ENCODE peak calls at places on chromosomes 16 and 17, in five cellular contexts. One of them, this sample, is unnamed.

GRCh38 chr16:11004351-11004750 is 60.0 kb downstream of the CLEC16A start:
- DNase-seq in H1: no peak
- DNase-seq in A549: no peak
- DNase-seq in HepG2: no peak
- DNase-seq in K562: no peak
- DNase-seq in this sample: no peak

GRCh38 chr16:47777191-47777590 is 316.1 kb downstream of the PHKB start:
- DNase-seq in H1: no peak
- DNase-seq in A549: no peak
- DNase-seq in HepG2: no peak
- DNase-seq in K562: no peak
- DNase-seq in this sample: no peak

GRCh38 chr17:50426814-50427787 is 1.1 kb downstream of the ACSF2 start:
- DNase-seq in H1: no peak
- DNase-seq in A549: peak
- DNase-seq in HepG2: peak
- DNase-seq in K562: peak
- DNase-seq in this sample: peak

GRCh38 chr16:85153046-85153445 is 40.8 kb upstream of the CIBAR2 start:
- DNase-seq in H1: no peak
- DNase-seq in A549: no peak
- DNase-seq in HepG2: no peak
- DNase-seq in K562: no peak
- DNase-seq in this sample: no peak

GRCh38 chr16:13084331-13084730 is 182.9 kb downstream of the SHISA9 start:
- DNase-seq in H1: no peak
- DNase-seq in A549: no peak
- DNase-seq in HepG2: no peak
- DNase-seq in K562: no peak
- DNase-seq in this sample: no peak

GRCh38 chr16:22955461-22956145 is 141.6 kb downstream of the HS3ST2 start:
- DNase-seq in H1: no peak
- DNase-seq in A549: no peak
- DNase-seq in HepG2: no peak
- DNase-seq in K562: no peak
- DNase-seq in this sample: no peak

GRCh38 chr16:57577691-57578224 is 35.3 kb downstream of the ADGRG5 start:
- DNase-seq in H1: no peak
- DNase-seq in A549: no peak
- DNase-seq in HepG2: no peak
- DNase-seq in K562: peak
- DNase-seq in this sample: no peak

GRCh38 chr16:30382398-30383015 is at the start of gene SEPTIN1:
- DNase-seq in H1: no peak
- DNase-seq in A549: no peak
- DNase-seq in HepG2: no peak
- DNase-seq in K562: no peak
- DNase-seq in this sample: no peak

GRCh38 chr17:28398280-28398981 is 7.6 kb downstream of the SLC46A1 start:
- DNase-seq in H1: no peak
- DNase-seq in A549: no peak
- DNase-seq in HepG2: peak
- DNase-seq in K562: no peak
- DNase-seq in this sample: no peak

GRCh38 chr16:67531247-67531646 is 2.6 kb downstream of the RIPOR1 start:
- DNase-seq in H1: no peak
- DNase-seq in A549: no peak
- DNase-seq in HepG2: no peak
- DNase-seq in K562: no peak
- DNase-seq in this sample: no peak

GRCh38 chr16:17829826-17830225 is 359.1 kb upstream of the XYLT1 start:
- DNase-seq in H1: no peak
- DNase-seq in A549: no peak
- DNase-seq in HepG2: no peak
- DNase-seq in K562: no peak
- DNase-seq in this sample: no peak

GRCh38 chr16:48535369-48535787 is 74.6 kb downstream of the N4BP1 start:
- DNase-seq in H1: no peak
- DNase-seq in A549: no peak
- DNase-seq in HepG2: no peak
- DNase-seq in K562: no peak
- DNase-seq in this sample: no peak

GRCh38 chr17:48240562-48241130 is 133.1 kb downstream of the SNX11 start:
- DNase-seq in H1: no peak
- DNase-seq in A549: peak
- DNase-seq in HepG2: no peak
- DNase-seq in K562: no peak
- DNase-seq in this sample: peak

GRCh38 chr17:37134050-37134449 is 185.3 kb downstream of the AATF start:
- DNase-seq in H1: no peak
- DNase-seq in A549: no peak
- DNase-seq in HepG2: no peak
- DNase-seq in K562: no peak
- DNase-seq in this sample: no peak

GRCh38 chr16:56932588-56933265 is 785 bp downstream of the HERPUD1 start:
- DNase-seq in H1: no peak
- DNase-seq in A549: peak
- DNase-seq in HepG2: peak
- DNase-seq in K562: peak
- DNase-seq in this sample: peak

GRCh38 chr16:53893731-53894435 is 189.9 kb downstream of the FTO start:
- DNase-seq in H1: no peak
- DNase-seq in A549: no peak
- DNase-seq in HepG2: no peak
- DNase-seq in K562: no peak
- DNase-seq in this sample: peak

GRCh38 chr17:74527756-74528155 is 3.5 kb downstream of the CD300LB start:
- DNase-seq in H1: no peak
- DNase-seq in A549: no peak
- DNase-seq in HepG2: no peak
- DNase-seq in K562: no peak
- DNase-seq in this sample: no peak

GRCh38 chr17:48497103-48497502 is 33.7 kb downstream of the HOXB1 start:
- DNase-seq in H1: no peak
- DNase-seq in A549: no peak
- DNase-seq in HepG2: no peak
- DNase-seq in K562: no peak
- DNase-seq in this sample: peak

GRCh38 chr17:17246879-17247278 is 9.9 kb upstream of the FLCN start:
- DNase-seq in H1: no peak
- DNase-seq in A549: no peak
- DNase-seq in HepG2: no peak
- DNase-seq in K562: no peak
- DNase-seq in this sample: no peak

GRCh38 chr17:3015890-3016289 is 47.5 kb downstream of the OR1D5 start:
- DNase-seq in H1: no peak
- DNase-seq in A549: no peak
- DNase-seq in HepG2: no peak
- DNase-seq in K562: no peak
- DNase-seq in this sample: no peak

GRCh38 chr17:40362696-40363479 is 1.6 kb downstream of the GJD3 start:
- DNase-seq in H1: no peak
- DNase-seq in A549: peak
- DNase-seq in HepG2: peak
- DNase-seq in K562: peak
- DNase-seq in this sample: peak

GRCh38 chr17:27456681-27457404 is 595 bp downstream of the KSR1 start:
- DNase-seq in H1: no peak
- DNase-seq in A549: no peak
- DNase-seq in HepG2: no peak
- DNase-seq in K562: no peak
- DNase-seq in this sample: no peak

GRCh38 chr17:6514371-6514770 is 42.0 kb downstream of the PITPNM3 start:
- DNase-seq in H1: no peak
- DNase-seq in A549: no peak
- DNase-seq in HepG2: no peak
- DNase-seq in K562: no peak
- DNase-seq in this sample: no peak

GRCh38 chr17:60941028-60941427 is 263.4 kb downstream of the BCAS3 start:
- DNase-seq in H1: no peak
- DNase-seq in A549: no peak
- DNase-seq in HepG2: no peak
- DNase-seq in K562: no peak
- DNase-seq in this sample: peak

GRCh38 chr16:25006504-25007055 is 8.6 kb downstream of the ARHGAP17 start:
- DNase-seq in H1: no peak
- DNase-seq in A549: no peak
- DNase-seq in HepG2: peak
- DNase-seq in K562: no peak
- DNase-seq in this sample: peak

GRCh38 chr17:28916302-28916934 is 13.5 kb upstream of the DHRS13 start:
- DNase-seq in H1: no peak
- DNase-seq in A549: peak
- DNase-seq in HepG2: peak
- DNase-seq in K562: peak
- DNase-seq in this sample: peak

GRCh38 chr17:42527932-42528331 is 8.1 kb upstream of the NAGLU start:
- DNase-seq in H1: no peak
- DNase-seq in A549: no peak
- DNase-seq in HepG2: peak
- DNase-seq in K562: no peak
- DNase-seq in this sample: no peak

GRCh38 chr17:7897773-7898172 is 9.2 kb downstream of the CHD3 start:
- DNase-seq in H1: no peak
- DNase-seq in A549: peak
- DNase-seq in HepG2: peak
- DNase-seq in K562: peak
- DNase-seq in this sample: peak

GRCh38 chr17:43171761-43172487 is 910 bp downstream of the NBR1 start:
- DNase-seq in H1: no peak
- DNase-seq in A549: peak
- DNase-seq in HepG2: peak
- DNase-seq in K562: no peak
- DNase-seq in this sample: peak

GRCh38 chr16:55671974-55672280 is 16.1 kb downstream of the SLC6A2 start:
- DNase-seq in H1: no peak
- DNase-seq in A549: no peak
- DNase-seq in HepG2: no peak
- DNase-seq in K562: no peak
- DNase-seq in this sample: no peak

GRCh38 chr16:79009911-79010310 is 590.6 kb downstream of the MAF start:
- DNase-seq in H1: no peak
- DNase-seq in A549: no peak
- DNase-seq in HepG2: no peak
- DNase-seq in K562: no peak
- DNase-seq in this sample: no peak

GRCh38 chr16:66273644-66274334 is 92.7 kb upstream of the CDH5 start:
- DNase-seq in H1: no peak
- DNase-seq in A549: no peak
- DNase-seq in HepG2: no peak
- DNase-seq in K562: no peak
- DNase-seq in this sample: no peak
- TF ChIP-seq CTCF in H1: peak
- TF ChIP-seq CTCF in A549: no peak
- TF ChIP-seq CTCF in HepG2: no peak
- TF ChIP-seq CTCF in K562: peak
- TF ChIP-seq CTCF in this sample: peak

GRCh38 chr17:81550830-81551457 is 1.2 kb downstream of the FAAP100 start:
- DNase-seq in H1: no peak
- DNase-seq in A549: no peak
- DNase-seq in HepG2: no peak
- DNase-seq in K562: no peak
- DNase-seq in this sample: no peak
- TF ChIP-seq JUN in H1: no peak
- TF ChIP-seq JUN in A549: no peak
- TF ChIP-seq JUN in HepG2: no peak
- TF ChIP-seq JUN in K562: no peak
- TF ChIP-seq JUN in this sample: no peak

DNA sequence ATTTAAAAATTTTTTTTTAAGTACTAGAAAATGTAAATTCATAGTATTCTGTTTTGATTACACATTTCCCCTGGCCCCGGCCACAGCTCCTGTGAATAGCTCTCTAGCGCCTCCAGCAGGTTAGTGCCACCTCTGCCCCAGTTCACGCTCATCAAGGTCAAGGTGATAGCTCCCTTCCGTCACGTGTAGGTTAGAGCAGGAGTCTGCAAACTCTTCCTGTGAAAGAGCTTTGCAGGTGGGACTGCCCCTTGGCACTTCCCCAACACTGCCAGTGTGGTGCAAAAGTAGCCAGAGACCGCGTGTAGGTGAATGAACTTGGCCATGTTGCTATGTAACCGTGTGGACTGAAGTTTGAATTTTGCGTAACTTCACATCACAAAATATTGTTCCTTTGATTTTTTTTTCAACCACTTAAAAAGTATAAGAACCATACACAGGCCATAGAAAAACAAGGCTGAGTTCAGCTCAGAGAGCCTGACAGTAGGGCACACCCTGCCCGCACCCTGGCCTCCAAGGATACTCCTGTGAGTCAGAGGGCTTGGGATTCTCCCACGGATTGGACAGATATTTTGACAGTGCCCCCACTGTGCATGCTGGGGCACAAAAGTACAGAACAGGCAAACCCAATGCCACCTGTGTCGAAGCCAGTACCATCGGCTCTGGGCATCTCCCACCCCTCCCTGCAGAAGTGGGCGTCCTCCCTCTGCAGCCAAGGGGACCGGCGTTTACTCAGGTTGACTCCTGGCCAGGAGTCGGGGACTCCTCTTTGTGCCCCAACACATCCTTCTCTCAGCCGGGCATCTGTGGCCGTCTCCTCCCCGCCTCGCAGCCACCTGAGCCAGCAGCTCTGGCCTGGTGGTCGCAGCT is 92.0 kb upstream of the CHMP6 start:
- DNase-seq in H1: peak
- DNase-seq in A549: peak
- DNase-seq in HepG2: peak
- DNase-seq in K562: peak
- DNase-seq in this sample: peak
- TF ChIP-seq CTCF in H1: peak
- TF ChIP-seq CTCF in A549: peak
- TF ChIP-seq CTCF in HepG2: peak
- TF ChIP-seq CTCF in K562: peak
- TF ChIP-seq CTCF in this sample: peak

GRCh38 chr17:15463363-15463762 is 4.1 kb downstream of the CDRT4 start:
- DNase-seq in H1: no peak
- DNase-seq in A549: no peak
- DNase-seq in HepG2: peak
- DNase-seq in K562: no peak
- DNase-seq in this sample: peak
- TF ChIP-seq JUN in H1: no peak
- TF ChIP-seq JUN in A549: no peak
- TF ChIP-seq JUN in HepG2: no peak
- TF ChIP-seq JUN in K562: no peak
- TF ChIP-seq JUN in this sample: no peak

GRCh38 chr17:44779211-44780025 is 20.6 kb downstream of the ADAM11 start:
- DNase-seq in H1: peak
- DNase-seq in A549: peak
- DNase-seq in HepG2: peak
- DNase-seq in K562: peak
- DNase-seq in this sample: peak

GRCh38 chr17:44778656-44779210 is 19.9 kb downstream of the ADAM11 start:
- DNase-seq in H1: no peak
- DNase-seq in A549: no peak
- DNase-seq in HepG2: no peak
- DNase-seq in K562: no peak
- DNase-seq in this sample: no peak

GRCh38 chr17:44775838-44776621 is 17.2 kb downstream of the ADAM11 start:
- DNase-seq in H1: no peak
- DNase-seq in A549: peak
- DNase-seq in HepG2: peak
- DNase-seq in K562: no peak
- DNase-seq in this sample: no peak

GRCh38 chr17:44776628-44777393 is 18.0 kb downstream of the ADAM11 start:
- DNase-seq in H1: no peak
- DNase-seq in A549: no peak
- DNase-seq in HepG2: no peak
- DNase-seq in K562: no peak
- DNase-seq in this sample: no peak

GRCh38 chr17:44777394-44778348 is 18.9 kb downstream of the ADAM11 start:
- DNase-seq in H1: no peak
- DNase-seq in A549: no peak
- DNase-seq in HepG2: no peak
- DNase-seq in K562: no peak
- DNase-seq in this sample: no peak
- TF ChIP-seq CTCF in H1: no peak
- TF ChIP-seq CTCF in A549: no peak
- TF ChIP-seq CTCF in HepG2: no peak
- TF ChIP-seq CTCF in K562: no peak
- TF ChIP-seq CTCF in this sample: no peak

This sample was measured in endothelial cell of umbilical vein.